ENCODE peak calls at places on chromosomes 1 and 21, in five cellular contexts. Y, N, J, Q and Z are unnamed samples.
A peak's percentile ranks its signal among the peaks of the same experiment; 100 is the strongest.

GRCh38 chr1:43978551-43979260 is at the start of gene B4GALT2:
- DNase-seq in Y (peak; percentile 91), N (no peak), Q (no peak), J (peak; percentile 50), Z (no peak)

GRCh38 chr1:201134405-201134804 is 7.4 kb upstream of the ASCL5 start:
- DNase-seq in J (no peak), Y (no peak), Q (no peak), N (no peak), Z (no peak)

GRCh38 chr1:196609114-196609737 is 986 bp upstream of the KCNT2 start:
- DNase-seq in Y (no peak), N (no peak), J (peak; percentile 1), Q (peak; percentile 13), Z (no peak)

GRCh38 chr1:44113095-44113609 is 5.5 kb upstream of the KLF17 start:
- DNase-seq in Y (no peak), N (no peak), J (no peak), Q (no peak), Z (no peak)

GRCh38 chr1:96144636-96145035 is 576.9 kb upstream of the PTBP2 start:
- DNase-seq in Y (no peak), Q (no peak), J (no peak), N (no peak), Z (no peak)

GRCh38 chr1:38586993-38587646 is 272.5 kb downstream of the RRAGC start:
- DNase-seq in Y (peak; percentile 88), N (peak; percentile 24), Q (peak; percentile 46), J (peak; percentile 26), Z (peak; percentile 17)

GRCh38 chr1:119747451-119747850 is 21.3 kb downstream of the HMGCS2 start:
- DNase-seq in Y (no peak), Q (no peak), N (no peak), J (no peak), Z (no peak)

GRCh38 chr1:18732686-18733085 is 102.0 kb downstream of the PAX7 start:
- DNase-seq in N (no peak), Q (no peak), Y (no peak), J (no peak), Z (no peak)

GRCh38 chr1:203534526-203534925 is 40.6 kb downstream of the OPTC start:
- DNase-seq in Y (no peak), Q (no peak), J (no peak), N (no peak), Z (no peak)

GRCh38 chr1:178031856-178032320 is 62.0 kb upstream of the RASAL2 start:
- DNase-seq in Q (peak; percentile 34), J (peak; percentile 84), N (peak; percentile 66), Y (peak; percentile 86), Z (no peak)

GRCh38 chr1:167342846-167343245 is 122.2 kb downstream of the POU2F1 start:
- DNase-seq in Y (no peak), J (peak; percentile 19), Q (no peak), N (no peak), Z (no peak)

GRCh38 chr1:17654519-17654918 is 100.6 kb upstream of the ACTL8 start:
- DNase-seq in N (no peak), J (no peak), Y (no peak), Q (no peak), Z (no peak)

GRCh38 chr1:115400426-115400825 is 62.4 kb upstream of the NGF start:
- DNase-seq in N (no peak), J (no peak), Y (no peak), Q (no peak), Z (no peak)

GRCh38 chr1:170461762-170462384 is 70.1 kb upstream of the GORAB start:
- DNase-seq in Q (no peak), N (no peak), J (no peak), Y (no peak), Z (no peak)

GRCh38 chr1:3481836-3482589 is 27.5 kb downstream of the ARHGEF16 start:
- DNase-seq in Y (no peak), Q (no peak), J (no peak), N (peak; percentile 42), Z (no peak)

GRCh38 chr1:24555591-24556413 is at the start of gene NCMAP:
- DNase-seq in J (peak; percentile 26), Y (peak; percentile 69), N (peak; percentile 10), Q (no peak), Z (no peak)

GRCh38 chr21:30443226-30443625 is 3.2 kb downstream of the KRTAP15-1 start:
- DNase-seq in N (no peak), Q (no peak), Y (no peak), J (no peak), Z (no peak)

GRCh38 chr1:184915463-184916080 is 58.7 kb downstream of the NIBAN1 start:
- DNase-seq in Q (no peak), Y (no peak), J (no peak), N (no peak), Z (no peak)

GRCh38 chr1:181117648-181118449 is 29.3 kb downstream of the IER5 start:
- DNase-seq in J (no peak), Y (no peak), N (peak; percentile 66), Q (no peak), Z (no peak)

GRCh38 chr1:246791303-246791918 is 67.2 kb downstream of the SCCPDH start:
- DNase-seq in J (no peak), N (no peak), Y (no peak), Q (no peak), Z (no peak)

GRCh38 chr1:109613396-109614147 is 5.8 kb downstream of the GNAT2 start:
- DNase-seq in N (no peak), Y (no peak), Q (no peak), J (no peak), Z (no peak)

GRCh38 chr1:33661791-33662190 is 189.3 kb downstream of the ZSCAN20 start:
- DNase-seq in Y (no peak), Q (no peak), J (no peak), N (no peak), Z (no peak)

DNA sequence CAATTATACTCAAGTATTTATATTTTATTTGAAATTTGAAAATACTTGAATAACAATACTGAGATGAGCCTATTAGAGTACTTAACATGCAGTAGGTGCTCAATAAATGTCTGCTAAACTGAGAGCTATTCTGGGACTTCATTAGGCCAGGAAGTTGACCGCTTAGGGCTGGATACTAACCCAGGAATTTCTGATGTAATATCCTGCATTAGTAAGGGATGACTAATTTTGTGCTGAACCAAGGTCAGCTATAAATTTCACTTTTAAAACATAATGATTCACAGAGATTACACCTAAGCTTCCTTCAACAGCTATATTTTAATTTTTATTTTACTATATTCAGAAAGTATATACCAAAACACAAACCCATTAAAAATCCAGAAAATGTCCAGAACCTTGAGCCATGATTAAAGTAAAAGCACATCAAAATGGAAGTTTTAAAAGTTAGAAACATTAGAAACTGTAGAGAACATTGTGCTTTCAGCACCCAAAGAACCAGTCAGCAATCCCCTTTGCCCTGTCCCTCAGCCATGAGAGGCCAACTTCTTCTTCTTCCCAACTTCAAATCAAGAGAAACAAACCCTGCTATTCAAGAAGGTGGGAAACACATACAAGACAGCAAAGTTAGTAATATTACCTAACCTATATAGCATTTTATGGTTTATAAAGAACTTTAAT is 35.4 kb downstream of the WNT2B start:
- DNase-seq in J (peak; percentile 41), Y (no peak), N (peak; percentile 78), Q (no peak), Z (no peak)
- TF ChIP-seq JUND in J (no peak), Y (peak; percentile 31), N (peak; percentile 86), Q (no peak), Z (no peak)

GRCh38 chr1:15154480-15155036 is 1.0 kb downstream of the TMEM51 start:
- DNase-seq in J (no peak), Q (no peak), Y (peak; percentile 54), N (no peak), Z (no peak)
- TF ChIP-seq POLR2A in J (no peak), Q (no peak), Y (no peak), N (no peak), Z (no peak)

DNA sequence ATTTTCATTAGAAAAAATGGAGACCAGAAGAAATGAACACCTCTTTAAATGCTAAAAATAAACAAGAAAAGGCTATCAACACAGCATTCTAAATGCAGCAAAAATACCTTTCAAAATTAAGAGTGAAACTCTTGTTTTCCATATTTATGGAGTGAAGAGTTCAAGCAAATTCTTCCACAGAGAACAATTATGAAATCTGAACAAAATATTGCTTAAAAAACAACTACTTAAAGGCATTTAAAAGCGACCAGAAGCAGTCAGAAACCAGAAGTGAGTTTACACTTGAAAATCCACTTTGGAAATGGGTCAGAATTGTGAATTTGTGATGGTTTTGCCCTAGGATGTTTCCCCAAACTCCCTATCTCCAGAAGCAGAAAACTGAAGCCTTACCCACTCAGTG is 60.9 kb upstream of the KCNH1 start:
- DNase-seq in Q (no peak), N (no peak), J (no peak), Y (no peak), Z (no peak)
- TF ChIP-seq RAD21 in Q (no peak), N (no peak), J (no peak), Y (no peak), Z (no peak)

GRCh38 chr1:150186789-150187559 is 37.3 kb downstream of the PLEKHO1 start:
- DNase-seq in J (peak; percentile 46), Y (peak; percentile 64), N (peak; percentile 38), Q (no peak), Z (no peak)
- TF ChIP-seq JUND in J (no peak), Y (no peak), N (no peak), Q (no peak), Z (no peak)

GRCh38 chr1:9823943-9824701 is at the start of gene CLSTN1:
- DNase-seq in N (peak; percentile 61), Y (peak; percentile 99), J (peak; percentile 58), Q (no peak), Z (peak; percentile 9)
- TF ChIP-seq POLR2A in N (no peak), Y (no peak), J (no peak), Q (peak; percentile 30), Z (no peak)

GRCh38 chr1:67853704-67854103 is 20.4 kb upstream of the GNG12 start:
- DNase-seq in Q (peak; percentile 85), Y (peak; percentile 77), J (peak; percentile 25), N (peak; percentile 44), Z (no peak)
- TF ChIP-seq RAD21 in Q (peak; percentile 100), Y (peak; percentile 100), J (peak; percentile 26), N (peak; percentile 98), Z (peak; percentile 41)

GRCh38 chr1:53462769-53463501 is 3.7 kb downstream of the DMRTB1 start:
- DNase-seq in J (no peak), Q (no peak), N (no peak), Y (no peak), Z (no peak)
- TF ChIP-seq JUND in J (no peak), Q (no peak), N (no peak), Y (no peak), Z (no peak)

DNA sequence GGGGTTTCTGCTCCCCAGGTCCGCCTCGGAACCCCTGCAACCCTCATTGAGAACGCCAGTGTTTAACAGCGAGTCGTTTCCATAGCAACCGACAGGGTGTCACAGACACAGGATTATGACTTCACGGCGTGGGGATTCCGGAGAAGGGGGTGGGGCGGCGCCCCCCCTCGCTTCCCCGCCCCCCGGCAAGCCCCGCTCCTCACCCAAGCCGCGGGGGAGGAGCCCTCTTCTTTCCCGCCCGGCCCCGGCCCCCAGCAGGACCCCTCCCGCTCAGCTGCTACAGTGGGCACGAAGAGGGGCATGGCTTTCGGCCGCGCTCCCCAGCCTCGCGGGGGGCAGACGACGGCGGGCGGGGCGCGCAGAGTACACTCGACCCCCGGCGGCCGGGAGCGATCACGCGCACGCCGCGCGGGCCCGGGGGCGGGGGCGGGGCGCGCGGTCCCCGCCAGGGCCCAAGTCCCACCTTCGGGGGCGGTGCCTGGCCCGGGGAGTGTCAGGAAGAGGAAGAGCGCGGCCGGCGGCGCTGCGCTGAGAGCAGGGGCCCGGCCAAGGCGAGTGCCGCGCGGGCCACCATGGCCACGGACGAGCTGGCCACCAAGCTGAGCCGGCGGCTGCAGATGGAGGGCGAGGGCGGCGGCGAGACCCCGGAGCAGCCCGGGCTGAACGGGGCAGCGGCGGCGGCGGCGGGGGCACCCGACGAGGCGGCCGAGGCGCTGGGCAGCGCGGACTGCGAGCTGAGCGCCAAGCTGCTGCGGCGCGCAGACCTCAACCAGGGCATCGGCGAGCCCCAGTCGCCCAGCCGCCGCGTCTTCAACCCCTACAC is at the start of gene EFHD2:
- DNase-seq in Y (peak; percentile 98), J (peak; percentile 54), N (no peak), Q (no peak), Z (no peak)
- TF ChIP-seq POLR2A in Y (peak; percentile 62), J (no peak), N (peak; percentile 68), Q (no peak), Z (peak; percentile 94)